ENCODE peak calls at places on chromosomes 4 and X, in eight cellular contexts. T is WTC11; D is lower lobe of right lung; H is activated gamma-delta T cell; P is psoas muscle; V is A549; W is stimulated activated CD4-positive, alpha-beta T cell treated with anti-CD3 and anti-CD28 coated beads, Interleukin-4, amount 100 ng/mL, for 48 hours; U is NCI-H1694 treated with DMSO at 0.1 percent for 48 hours. F is an unnamed sample.

GRCh38 chr4:100367451-100367850 is 150.4 kb downstream of the EMCN start:
- DNase-seq in T (no peak), D (no peak), H (no peak), P (no peak), V (no peak), W (no peak), U (no peak), F (no peak)

GRCh38 chr4:105637409-105638258 is 70.9 kb downstream of the INTS12 start:
- DNase-seq in T (no peak), D (peak; percentile 74), H (no peak), P (peak; percentile 58), V (no peak), W (no peak), U (peak; percentile 3), F (peak; percentile 29)

GRCh38 chr4:176191974-176192373 is 3.4 kb downstream of the SPATA4 start:
- DNase-seq in T (no peak), D (no peak), H (no peak), P (no peak), V (peak; percentile 29), W (no peak), U (peak; percentile 45), F (no peak)

GRCh38 chr4:6071191-6071958 is 53.1 kb upstream of the C4orf50 start:
- DNase-seq in T (peak; percentile 37), D (peak; percentile 28), H (no peak), P (no peak), V (no peak), W (no peak), U (no peak), F (no peak)

GRCh38 chr4:111934294-111934693 is 211.0 kb upstream of the FAM241A start:
- DNase-seq in T (no peak), D (no peak), H (no peak), P (no peak), V (no peak), W (no peak), U (no peak), F (no peak)

GRCh38 chrX:48025561-48025960 is 18.8 kb downstream of the SPACA5 start:
- DNase-seq in T (peak; percentile 35), D (no peak), H (no peak), P (no peak), V (peak; percentile 72), W (no peak), U (peak; percentile 17), F (peak; percentile 35)

GRCh38 chrX:134171661-134172587 is 65.1 kb upstream of the CCDC160 start:
- DNase-seq in T (peak; percentile 33), D (no peak), H (peak; percentile 12), P (peak; percentile 15), V (no peak), W (peak; percentile 33), U (no peak), F (peak; percentile 38)

GRCh38 chrX:331145-331771 is 12.7 kb upstream of the GTPBP6 start:
- DNase-seq in T (peak; percentile 29), D (peak; percentile 46), H (no peak), P (no peak), V (no peak), W (no peak), U (no peak), F (no peak)

GRCh38 chr4:182102576-182102975 is 140.6 kb upstream of the TENM3 start:
- DNase-seq in T (no peak), D (no peak), H (no peak), P (no peak), V (no peak), W (no peak), U (no peak), F (no peak)

GRCh38 chr4:126915999-126916625 is 716.6 kb upstream of the INTU start:
- DNase-seq in T (no peak), D (no peak), H (no peak), P (no peak), V (no peak), W (no peak), U (no peak), F (no peak)

GRCh38 chrX:23503835-23504539 is 163.3 kb upstream of the PRDX4 start:
- DNase-seq in T (no peak), D (peak; percentile 70), H (no peak), P (peak; percentile 60), V (peak; percentile 76), W (no peak), U (no peak), F (peak; percentile 87)

GRCh38 chr4:145804134-145804533 is 124.2 kb downstream of the C4orf51 start:
- DNase-seq in T (no peak), D (no peak), H (no peak), P (no peak), V (peak; percentile 11), W (no peak), U (no peak), F (peak; percentile 77)

GRCh38 chrX:77442728-77443127 is 4.5 kb upstream of the FGF16 start:
- DNase-seq in T (no peak), D (no peak), H (no peak), P (no peak), V (peak; percentile 34), W (no peak), U (no peak), F (no peak)

GRCh38 chr4:37628977-37629609 is 57.1 kb downstream of the RELL1 start:
- DNase-seq in T (no peak), D (no peak), H (no peak), P (peak; percentile 64), V (peak; percentile 63), W (no peak), U (no peak), F (no peak)

GRCh38 chr4:177393236-177393635 is 49.0 kb downstream of the AGA start:
- DNase-seq in T (no peak), D (no peak), H (no peak), P (no peak), V (no peak), W (peak; percentile 5), U (no peak), F (no peak)

GRCh38 chrX:10726647-10727046 is 106.3 kb upstream of the MID1 start:
- DNase-seq in T (no peak), D (no peak), H (no peak), P (no peak), V (no peak), W (no peak), U (no peak), F (no peak)

GRCh38 chrX:40104649-40105015 is 6.9 kb upstream of the BCOR start:
- DNase-seq in T (no peak), D (peak; percentile 60), H (no peak), P (peak; percentile 66), V (no peak), W (no peak), U (no peak), F (no peak)

GRCh38 chrX:153794897-153795816 is 689 bp downstream of the SSR4 start:
- DNase-seq in T (no peak), D (peak; percentile 50), H (no peak), P (peak; percentile 35), V (peak; percentile 17), W (no peak), U (no peak), F (no peak)

GRCh38 chr4:148955926-148956325 is 513.7 kb upstream of the NR3C2 start:
- DNase-seq in T (no peak), D (no peak), H (no peak), P (no peak), V (no peak), W (no peak), U (no peak), F (no peak)

GRCh38 chr4:39036172-39036571 is 4.0 kb upstream of the TMEM156 start:
- DNase-seq in T (no peak), D (no peak), H (no peak), P (no peak), V (peak; percentile 86), W (no peak), U (no peak), F (no peak)

GRCh38 chr4:16884673-16885460 is 13.6 kb downstream of the LDB2 start:
- DNase-seq in T (no peak), D (no peak), H (no peak), P (no peak), V (no peak), W (no peak), U (no peak), F (no peak)

GRCh38 chrX:71492086-71493065 is 40.5 kb upstream of the OGT start:
- DNase-seq in T (no peak), D (peak; percentile 70), H (peak; percentile 33), P (peak; percentile 49), V (peak; percentile 50), W (peak; percentile 26), U (no peak), F (no peak)

GRCh38 chrX:106891762-106892161 is 11.4 kb downstream of the RIPPLY1 start:
- DNase-seq in T (no peak), D (no peak), H (no peak), P (no peak), V (no peak), W (no peak), U (no peak), F (no peak)

GRCh38 chr4:153142700-153143438 is 61.4 kb upstream of the TRIM2 start:
- DNase-seq in T (peak; percentile 73), D (peak; percentile 80), H (no peak), P (peak; percentile 55), V (peak; percentile 62), W (peak; percentile 32), U (peak; percentile 85), F (peak; percentile 81)

GRCh38 chr4:40316782-40317635 is 18.1 kb upstream of the CHRNA9 start:
- DNase-seq in T (peak; percentile 60), D (no peak), H (no peak), P (no peak), V (peak; percentile 88), W (peak; percentile 41), U (no peak), F (no peak)

GRCh38 chrX:111868726-111869638 is 7.0 kb upstream of the TRPC5OS start:
- DNase-seq in T (no peak), D (no peak), H (no peak), P (no peak), V (no peak), W (no peak), U (no peak), F (no peak)

GRCh38 chr4:85807247-85807915 is 332.4 kb downstream of the ARHGAP24 start:
- DNase-seq in T (no peak), D (no peak), H (no peak), P (peak; percentile 35), V (peak; percentile 29), W (no peak), U (no peak), F (peak; percentile 78)

GRCh38 chr4:10832989-10833635 is 148.5 kb upstream of the CLNK start:
- DNase-seq in T (no peak), D (no peak), H (no peak), P (no peak), V (no peak), W (no peak), U (peak; percentile 97), F (peak; percentile 74)

GRCh38 chr4:101208171-101208570 is 139.2 kb downstream of the PPP3CA start:
- DNase-seq in T (no peak), D (no peak), H (no peak), P (no peak), V (no peak), W (no peak), U (no peak), F (no peak)

GRCh38 chr4:146243141-146243882 is 29.0 kb downstream of the REELD1 start:
- DNase-seq in T (peak; percentile 84), D (peak; percentile 61), H (peak; percentile 16), P (no peak), V (peak; percentile 17), W (peak; percentile 43), U (no peak), F (no peak)

GRCh38 chr4:109441858-109442480 is 8.4 kb downstream of the SEC24B start:
- DNase-seq in T (no peak), D (no peak), H (no peak), P (no peak), V (no peak), W (no peak), U (no peak), F (no peak)

GRCh38 chr4:152535236-152535902 is 523 bp downstream of the FBXW7 start:
- DNase-seq in T (peak; percentile 25), D (peak; percentile 53), H (peak; percentile 25), P (peak; percentile 28), V (no peak), W (peak; percentile 15), U (no peak), F (no peak)

GRCh38 chr4:172147702-172148101 is 334.5 kb downstream of the GALNTL6 start:
- DNase-seq in T (no peak), D (no peak), H (no peak), P (no peak), V (peak; percentile 3), W (no peak), U (no peak), F (no peak)

GRCh38 chr4:156528216-156528615 is 443.4 kb downstream of the PDGFC start:
- DNase-seq in T (no peak), D (no peak), H (no peak), P (no peak), V (no peak), W (no peak), U (no peak), F (no peak)